ENCODE peak calls at places on chromosomes 16 and 17, in four cellular contexts. Z, C, P and J are unnamed samples. For H3K27me3, the result is how much of the 10 kb centered on the place peaks cover.

GRCh38 chr17:82020874-82021727 is 1.6 kb downstream of the CENPX start:
- DNase-seq in Z (peak), C (peak), P (peak), J (peak)

GRCh38 chr16:22052985-22053384 is 39.4 kb upstream of the VWA3A start:
- DNase-seq in P (no peak), Z (no peak), C (no peak), J (no peak)

GRCh38 chr17:30336369-30337171 is 2.7 kb upstream of the TMIGD1 start:
- DNase-seq in Z (peak), P (peak), C (no peak), J (peak)

GRCh38 chr16:70574595-70575271 is 51.1 kb downstream of the SF3B3 start:
- DNase-seq in P (no peak), C (no peak), Z (no peak), J (no peak)

GRCh38 chr17:78981010-78981888 is 1.5 kb upstream of the LGALS3BP start:
- DNase-seq in C (no peak), Z (no peak), P (no peak), J (no peak)

GRCh38 chr17:7809086-7809790 is 24.8 kb upstream of the KDM6B start:
- DNase-seq in P (no peak), Z (no peak), C (no peak), J (no peak)

GRCh38 chr16:1069154-1069553 is 3.4 kb upstream of the SSTR5 start:
- DNase-seq in P (peak), C (no peak), Z (no peak), J (no peak)

GRCh38 chr17:45092932-45093430 is 31.9 kb downstream of the NMT1 start:
- DNase-seq in Z (peak), P (peak), C (peak), J (peak)

GRCh38 chr17:7932949-7933348 is 943 bp downstream of the CNTROB start:
- DNase-seq in P (peak), Z (peak), C (peak), J (no peak)

GRCh38 chr17:57707892-57708291 is 37.2 kb downstream of the CCDC182 start:
- DNase-seq in Z (no peak), C (peak), P (no peak), J (no peak)

GRCh38 chr16:79734721-79735120 is 134.2 kb upstream of the MAF start:
- DNase-seq in P (no peak), C (no peak), Z (no peak), J (no peak)

GRCh38 chr16:86522639-86523038 is 12.3 kb downstream of the FOXF1 start:
- DNase-seq in P (no peak), C (no peak), Z (no peak), J (no peak)

GRCh38 chr16:85564277-85565051 is 48.7 kb upstream of the GSE1 start:
- DNase-seq in P (peak), C (no peak), Z (peak), J (no peak)

GRCh38 chr16:51175081-51175480 is 24.0 kb upstream of the SALL1 start:
- DNase-seq in P (no peak), Z (no peak), C (no peak), J (no peak)

GRCh38 chr17:45408611-45409421 is 23.9 kb downstream of the ARHGAP27 start:
- DNase-seq in P (no peak), C (no peak), Z (peak), J (no peak)

GRCh38 chr16:2183671-2184070 is 12.7 kb downstream of the CASKIN1 start:
- DNase-seq in P (no peak), Z (no peak), C (no peak), J (no peak)

GRCh38 chr17:17900615-17901520 is 64.1 kb upstream of the SREBF1 start:
- DNase-seq in P (peak), Z (peak), C (peak), J (peak)

GRCh38 chr16:64304376-64304775 is 817.5 kb downstream of the CDH11 start:
- DNase-seq in C (no peak), P (no peak), Z (no peak), J (no peak)

GRCh38 chr17:45096141-45096540 is 35.0 kb downstream of the NMT1 start:
- DNase-seq in P (no peak), Z (no peak), C (no peak), J (no peak)

GRCh38 chr17:29577009-29577777 is 8.7 kb downstream of the TP53I13 start:
- DNase-seq in Z (no peak), P (peak), C (no peak), J (no peak)

GRCh38 chr16:2022723-2023097 is 3.1 kb downstream of the NPW start:
- DNase-seq in P (peak), Z (no peak), C (no peak), J (no peak)

GRCh38 chr16:19583665-19584300 is 28.3 kb downstream of the VPS35L start:
- DNase-seq in Z (peak), C (no peak), P (peak), J (peak)

GRCh38 chr17:41937970-41938851 is 7.8 kb downstream of the ODAD4 start:
- DNase-seq in C (peak), P (peak), Z (no peak), J (peak)

GRCh38 chr16:72474511-72475123 is 302.7 kb upstream of the PMFBP1 start:
- DNase-seq in P (no peak), C (no peak), Z (no peak), J (no peak)

GRCh38 chr17:81173761-81174160 is 7.7 kb upstream of the AATK start:
- DNase-seq in C (no peak), P (no peak), Z (no peak), J (no peak)

GRCh38 chr17:10198509-10199249 is at the start of gene GAS7:
- DNase-seq in C (peak), P (peak), Z (peak), J (peak)

GRCh38 chr17:13777003-13777402 is 175.3 kb upstream of the HS3ST3A1 start:
- DNase-seq in Z (no peak), P (no peak), C (no peak), J (no peak)

GRCh38 chr17:60169921-60170817 is 20.4 kb downstream of the CA4 start:
- DNase-seq in C (peak), Z (peak), P (no peak), J (peak)

GRCh38 chr16:62665269-62665668 is 629.0 kb upstream of the CDH8 start:
- DNase-seq in C (no peak), P (no peak), Z (no peak), J (no peak)

GRCh38 chr17:68456529-68457167 is 648 bp downstream of the WIPI1 start:
- DNase-seq in P (peak), Z (peak), C (peak), J (peak)

GRCh38 chr17:52892334-52892733 is 733.8 kb upstream of the CA10 start:
- DNase-seq in Z (no peak), P (no peak), C (no peak), J (no peak)

GRCh38 chr17:55852734-55853133 is 101.9 kb downstream of the PCTP start:
- DNase-seq in C (no peak), Z (no peak), P (no peak), J (no peak)

GRCh38 chr16:17328971-17329370 is 141.8 kb downstream of the XYLT1 start:
- DNase-seq in C (no peak), P (no peak), Z (peak), J (no peak)

GRCh38 chr16:56941856-56942331 is 10.0 kb downstream of the HERPUD1 start:
- DNase-seq in C (no peak), Z (no peak), P (no peak), J (no peak)

GRCh38 chr16:54194008-54194731 is 92.4 kb downstream of the IRX3 start:
- DNase-seq in C (peak), P (peak), Z (peak), J (peak)

GRCh38 chr17:8149419-8150193 is 2.6 kb downstream of the PER1 start:
- DNase-seq in C (no peak), Z (no peak), P (no peak), J (no peak)

GRCh38 chr16:3922241-3922640 is 41.7 kb upstream of the CREBBP start:
- DNase-seq in Z (no peak), C (no peak), P (no peak), J (no peak)

GRCh38 chr17:39229274-39229913 is 3.6 kb upstream of the STAC2 start:
- DNase-seq in Z (no peak), C (no peak), P (no peak), J (no peak)
- H3K27me3 ChIP-seq in Z (half or more), C (under half), P (under half), J (under half)

GRCh38 chr16:20611350-20611902 is 35.3 kb upstream of the ACSM2B start:
- DNase-seq in Z (no peak), P (peak), C (peak), J (peak)

GRCh38 chr16:20612551-20613470 is 36.6 kb upstream of the ACSM2B start:
- DNase-seq in Z (no peak), P (peak), C (peak), J (no peak)

GRCh38 chr16:20610192-20610891 is 34.2 kb upstream of the ACSM2B start:
- DNase-seq in P (peak), C (no peak), Z (no peak), J (no peak)

GRCh38 chr16:20611975-20612471 is 35.9 kb upstream of the ACSM2B start:
- DNase-seq in Z (no peak), C (peak), P (peak), J (no peak)

DNA sequence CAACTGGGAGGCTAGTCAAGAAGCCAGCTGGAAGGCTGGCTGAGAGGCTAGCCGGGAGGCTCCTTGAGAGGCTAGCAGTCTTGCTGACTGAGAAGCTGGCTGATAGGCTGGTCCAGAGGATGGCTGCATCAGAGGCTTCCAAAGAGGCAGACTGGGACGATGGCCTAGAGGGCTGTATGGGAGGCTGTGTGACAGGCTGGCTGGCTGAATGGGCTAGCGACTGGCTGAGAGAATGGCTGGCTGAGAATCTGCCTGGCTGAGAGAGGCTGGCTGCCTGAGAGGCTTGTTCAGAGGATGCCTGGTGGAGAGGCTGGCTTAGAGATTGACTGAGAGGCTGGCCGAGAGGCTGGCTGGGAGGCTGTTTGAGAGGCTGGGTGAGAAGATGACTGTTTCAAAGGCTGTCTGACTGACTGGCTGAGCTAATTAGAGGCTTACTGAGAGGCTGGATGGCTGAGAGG is 34.8 kb upstream of the ACSM2B start:
- DNase-seq in C (peak), Z (no peak), P (no peak), J (no peak)
- H3K4me3 ChIP-seq in C (no peak), Z (no peak), P (no peak), J (no peak)

GRCh38 chr16:82043680-82044584 is 8.9 kb downstream of the HSD17B2 start:
- DNase-seq in P (no peak), C (no peak), Z (no peak), J (no peak)
- H3K27me3 ChIP-seq in P (under half), C (under half), Z (under half), J (under half)

GRCh38 chr16:28495098-28495793 is 803 bp downstream of the APOBR start:
- DNase-seq in P (no peak), C (peak), Z (peak), J (no peak)

GRCh38 chr16:28496844-28497243 is 2.4 kb downstream of the APOBR start:
- DNase-seq in Z (no peak), C (no peak), P (no peak), J (no peak)

GRCh38 chr16:28497386-28497785 is 2.9 kb downstream of the APOBR start:
- DNase-seq in Z (no peak), P (no peak), C (no peak), J (no peak)

GRCh38 chr16:28494141-28494851 is at the start of gene APOBR:
- DNase-seq in C (peak), P (peak), Z (peak), J (peak)

GRCh38 chr16:28495795-28496749 is 1.6 kb downstream of the APOBR start:
- DNase-seq in C (no peak), Z (no peak), P (no peak), J (no peak)
- H3K4me3 ChIP-seq in C (no peak), Z (peak), P (no peak), J (no peak)

DNA sequence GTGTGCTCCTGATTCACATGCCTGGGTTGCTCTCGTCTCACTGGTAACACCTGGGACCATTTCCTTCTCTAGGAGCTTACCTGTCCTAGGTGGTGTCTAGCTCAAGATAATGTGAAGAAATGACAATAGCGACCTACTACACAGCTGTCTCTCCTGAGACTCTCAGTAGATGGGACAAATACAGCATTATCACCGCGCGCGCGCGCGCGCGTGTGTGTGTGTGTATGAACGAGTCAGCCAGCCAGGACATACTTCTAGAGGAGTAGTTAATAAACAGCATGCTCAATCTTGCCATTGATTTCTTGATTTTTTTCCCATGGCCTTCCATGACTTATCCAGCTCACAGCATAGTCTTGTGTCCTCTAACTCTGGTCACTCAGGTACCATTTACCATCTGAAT is 268.6 kb downstream of the PHKB start:
- DNase-seq in P (no peak), C (no peak), Z (no peak), J (no peak)
- H3K27me3 ChIP-seq in P (under half), C (under half), Z (under half), J (under half)

DNA sequence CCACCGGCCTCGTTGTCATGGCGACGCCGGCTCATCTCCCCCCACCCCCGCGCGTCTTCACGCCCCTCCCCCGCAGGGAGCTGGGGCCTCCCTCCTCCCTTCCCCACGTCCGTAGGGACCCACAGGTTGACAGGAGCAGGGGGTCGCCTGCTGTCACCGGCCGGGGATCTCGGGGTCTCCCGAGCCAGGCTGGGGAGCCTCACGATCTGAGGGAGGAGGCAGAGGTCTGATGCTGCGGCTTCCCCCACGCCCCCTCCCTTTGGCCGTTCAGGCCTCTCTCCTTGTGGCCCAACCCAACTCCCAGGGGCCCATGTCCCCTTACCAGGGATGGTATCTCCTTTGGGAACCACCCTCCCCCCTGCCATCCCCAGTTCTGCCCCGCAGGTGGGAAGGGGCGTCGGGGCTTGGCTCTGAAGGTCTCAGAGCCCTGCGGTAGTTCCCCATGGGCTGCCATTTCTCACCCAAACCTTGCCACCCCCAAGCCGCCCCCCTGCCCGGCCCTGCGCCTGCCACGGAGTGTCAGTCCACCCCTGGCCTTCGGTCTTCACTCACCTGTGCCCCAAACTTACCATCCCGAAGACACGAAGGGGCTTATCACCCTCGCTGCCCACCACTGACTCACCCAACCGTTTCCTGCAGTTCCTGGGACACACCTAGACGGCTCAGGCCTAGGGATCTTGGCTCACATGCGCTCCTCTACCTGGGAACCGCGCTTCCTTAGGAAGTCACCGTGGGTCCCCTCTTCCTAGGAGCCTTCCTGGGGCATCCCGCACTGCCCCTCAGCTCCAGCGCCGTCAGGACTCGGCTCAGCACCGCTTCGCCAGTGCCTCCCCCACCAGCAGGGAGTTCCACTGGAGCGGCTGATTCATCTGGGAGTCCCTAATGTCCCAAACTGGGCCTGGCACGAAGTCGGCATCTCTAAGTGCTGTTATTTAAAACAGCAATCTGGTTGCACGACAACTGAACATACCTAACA is 966 bp upstream of the DOC2A start:
- DNase-seq in C (no peak), P (no peak), Z (no peak), J (no peak)
- H3K4me3 ChIP-seq in C (no peak), P (peak), Z (peak), J (peak)

DNA sequence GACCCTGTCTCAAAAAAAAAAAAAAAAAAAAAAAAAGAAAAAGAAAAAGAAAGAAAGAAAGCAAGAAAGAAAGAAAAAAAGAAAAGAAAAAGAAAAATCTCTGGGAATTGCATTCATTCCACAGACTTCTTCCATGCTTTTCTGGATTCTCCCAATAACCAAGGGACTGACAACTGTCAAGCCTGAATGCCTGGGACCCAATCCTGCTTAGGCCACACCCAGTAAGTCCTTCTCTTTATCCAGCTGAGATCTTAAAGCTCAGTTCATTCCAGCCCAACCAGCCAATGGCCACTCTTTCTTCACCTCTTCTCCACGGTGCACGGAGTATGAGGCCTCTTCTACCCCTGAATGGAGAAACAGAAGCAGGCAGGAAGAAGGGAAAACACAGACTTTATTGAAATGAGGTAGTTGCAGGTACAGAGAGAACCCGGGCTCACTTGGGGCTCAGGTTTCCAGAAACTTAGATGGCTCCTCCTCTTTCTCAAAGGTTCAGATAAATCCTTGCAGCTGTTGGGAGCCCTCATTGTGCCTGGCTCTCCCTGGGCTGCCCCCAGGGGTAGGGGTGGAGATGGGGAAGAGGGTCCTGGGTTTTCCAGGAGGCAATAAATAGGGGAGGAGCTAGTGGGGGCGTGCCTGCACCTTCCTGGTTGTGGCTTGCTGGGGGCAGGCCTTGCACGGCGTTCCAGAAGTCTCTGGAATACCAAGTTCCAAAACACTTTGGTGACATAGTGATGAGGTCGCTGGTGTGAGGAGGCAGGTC is 2.5 kb downstream of the HOXB1 start:
- DNase-seq in Z (no peak), P (no peak), C (no peak), J (no peak)
- H3K27me3 ChIP-seq in Z (under half), P (under half), C (half or more), J (under half)